ENCODE peak calls at places on chromosomes 16 and 17, in five cellular contexts. P, S, Q, L and T are unnamed samples.

GRCh38 chr16:1890701-1891035 is 18.7 kb upstream of the MEIOB start:
- DNase-seq in Q (no peak), P (no peak), L (peak; percentile 30), S (no peak), T (no peak)

GRCh38 chr17:63405741-63406261 is 40.3 kb downstream of the CYB561 start:
- DNase-seq in Q (peak; percentile 67), P (peak; percentile 54), L (peak; percentile 54), S (no peak), T (peak; percentile 62)

GRCh38 chr16:2095918-2096582 is 39.6 kb downstream of the PKD1 start:
- DNase-seq in P (no peak), Q (no peak), S (no peak), L (peak; percentile 24), T (no peak)

GRCh38 chr16:77359065-77359502 is 75.8 kb downstream of the ADAMTS18 start:
- DNase-seq in S (no peak), Q (peak; percentile 96), P (no peak), L (no peak), T (no peak)

GRCh38 chr17:2054740-2055493 is at the start of gene HIC1:
- DNase-seq in L (peak; percentile 93), P (peak; percentile 67), S (no peak), Q (peak; percentile 24), T (no peak)

GRCh38 chr17:37816951-37817350 is 72.1 kb upstream of the HNF1B start:
- DNase-seq in S (no peak), P (no peak), Q (no peak), L (no peak), T (no peak)

GRCh38 chr16:87363771-87364476 is 19.7 kb downstream of the FBXO31 start:
- DNase-seq in P (peak; percentile 63), L (peak; percentile 83), S (no peak), Q (no peak), T (no peak)

GRCh38 chr17:1484060-1484535 is 8.4 kb downstream of the MYO1C start:
- DNase-seq in S (no peak), Q (no peak), L (no peak), P (no peak), T (no peak)

GRCh38 chr17:28545787-28546415 is 6.5 kb downstream of the UNC119 start:
- DNase-seq in P (no peak), L (no peak), S (no peak), Q (no peak), T (no peak)

GRCh38 chr16:57534881-57535658 is 1.3 kb downstream of the CCDC102A start:
- DNase-seq in S (no peak), P (no peak), Q (no peak), L (peak; percentile 41), T (no peak)

GRCh38 chr16:57537194-57537505 is 779 bp upstream of the CCDC102A start:
- DNase-seq in Q (no peak), P (peak; percentile 3), L (no peak), S (no peak), T (no peak)

GRCh38 chr16:57537596-57538234 is 1.3 kb upstream of the CCDC102A start:
- DNase-seq in P (no peak), Q (no peak), S (no peak), L (no peak), T (no peak)

GRCh38 chr16:57535680-57536305 is 578 bp downstream of the CCDC102A start:
- DNase-seq in P (peak; percentile 99), Q (peak; percentile 77), S (no peak), L (peak; percentile 99), T (peak; percentile 79)

DNA sequence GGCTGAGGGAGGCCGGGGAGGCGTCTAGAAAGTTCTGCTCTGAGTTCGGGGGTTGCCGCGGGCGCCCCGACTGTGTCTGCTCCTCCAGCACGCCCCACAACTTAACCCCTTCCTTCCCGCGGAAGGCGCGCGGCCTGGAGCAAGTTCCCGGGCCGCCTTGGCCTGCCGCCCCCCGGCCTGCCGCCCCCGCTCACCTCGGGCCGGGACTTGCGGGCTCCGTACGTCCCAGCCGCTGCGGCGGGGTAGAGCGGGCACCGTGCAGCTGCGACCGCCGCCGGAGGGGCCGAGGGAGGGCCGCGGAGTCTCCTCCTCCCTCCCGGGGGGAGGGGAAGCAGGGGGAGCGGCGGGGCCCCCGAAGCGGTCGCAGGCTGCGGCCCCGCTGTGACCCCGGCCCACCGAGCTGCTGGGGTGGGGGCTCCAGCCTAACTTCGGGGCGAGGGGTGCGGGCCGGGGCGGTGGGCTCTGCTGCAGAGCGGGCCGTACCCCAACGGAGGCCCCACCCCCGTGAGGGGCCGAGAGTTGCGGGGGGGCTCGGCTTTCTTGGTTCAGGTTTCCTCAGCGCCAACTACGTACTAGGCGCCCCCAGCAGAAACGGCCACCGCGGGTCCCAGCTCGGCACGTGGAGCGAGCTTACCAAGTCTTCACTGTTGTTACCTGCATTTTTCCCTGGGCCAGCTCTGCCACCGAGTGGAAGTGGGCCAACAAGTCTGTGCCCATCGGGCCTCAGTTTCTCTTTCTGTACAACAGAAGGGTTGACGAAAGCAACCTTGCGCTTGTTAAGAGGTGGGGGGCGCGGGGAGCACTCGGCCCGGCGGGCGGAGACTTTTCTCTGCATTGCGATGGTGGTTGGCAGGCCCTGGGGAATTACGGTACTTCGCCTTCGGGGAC is at the start of gene CCDC102A:
- DNase-seq in S (no peak), P (peak; percentile 70), L (peak; percentile 86), Q (no peak), T (no peak)
- TF ChIP-seq YY1 in S (no peak), P (no peak), L (no peak), Q (no peak), T (no peak)

GRCh38 chr16:49473773-49474172 is 100.2 kb downstream of the C16orf78 start:
- DNase-seq in P (no peak), L (no peak), Q (no peak), S (no peak), T (no peak)
- TF ChIP-seq REST in P (no peak), L (no peak), Q (no peak), S (no peak), T (no peak)

DNA sequence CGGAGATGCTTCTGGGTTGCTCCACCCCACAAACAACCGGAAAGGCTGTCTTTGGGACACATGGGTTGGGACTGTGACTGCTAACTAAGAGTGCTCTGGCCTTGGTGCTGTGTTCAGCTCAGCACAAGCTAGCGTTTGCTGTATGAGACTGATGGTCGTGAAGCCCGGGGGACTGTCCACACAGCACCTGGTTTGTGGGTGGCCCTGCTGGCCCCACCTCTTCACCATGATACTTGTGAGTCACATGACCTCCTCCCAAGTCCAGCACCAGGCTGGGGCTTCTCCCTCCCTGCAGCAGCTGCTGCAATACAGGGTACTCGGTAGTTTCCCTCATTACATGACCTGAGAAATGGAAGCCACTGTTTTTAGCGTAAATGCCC is 70.6 kb upstream of the GSE1 start:
- DNase-seq in L (no peak), S (no peak), P (peak; percentile 72), Q (no peak), T (no peak)
- TF ChIP-seq YY1 in L (no peak), S (no peak), P (no peak), Q (no peak), T (no peak)

GRCh38 chr17:3763777-3764170 is 37.2 kb downstream of the ITGAE start:
- DNase-seq in Q (no peak), P (no peak), S (no peak), L (no peak), T (no peak)

GRCh38 chr17:3768786-3769185 is 32.2 kb downstream of the ITGAE start:
- DNase-seq in S (no peak), P (no peak), Q (no peak), L (no peak), T (no peak)

GRCh38 chr17:3768341-3768740 is 32.6 kb downstream of the ITGAE start:
- DNase-seq in P (no peak), L (no peak), Q (no peak), S (no peak), T (no peak)

GRCh38 chr17:3766783-3767182 is 34.2 kb downstream of the ITGAE start:
- DNase-seq in Q (no peak), P (no peak), L (no peak), S (no peak), T (no peak)

DNA sequence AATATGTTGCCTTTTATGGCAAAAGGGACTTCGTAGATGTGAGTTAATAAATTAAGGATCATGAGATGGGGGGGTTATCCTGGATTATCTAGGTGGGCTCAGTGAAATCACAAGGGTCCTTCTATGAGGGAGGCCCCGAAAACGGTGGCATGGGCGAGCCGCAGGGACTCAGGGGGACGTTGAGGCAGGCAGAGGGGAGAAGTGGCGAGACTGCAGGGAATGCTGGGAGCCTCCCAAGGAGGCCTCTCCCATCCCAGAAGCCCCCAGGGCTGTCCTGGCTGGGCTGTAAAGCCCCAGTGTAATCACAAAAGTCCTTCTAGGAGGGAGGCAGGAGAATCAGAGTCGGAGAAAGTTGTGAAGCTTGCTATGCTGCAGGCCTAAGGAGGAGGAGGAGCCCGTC is 35.0 kb downstream of the ITGAE start:
- DNase-seq in P (no peak), S (no peak), Q (no peak), L (no peak), T (no peak)
- TF ChIP-seq REST in P (no peak), S (no peak), Q (no peak), L (no peak), T (no peak)

GRCh38 chr16:74025-74424 is 1.6 kb upstream of the RHBDF1 start:
- DNase-seq in S (no peak), L (no peak), Q (no peak), P (no peak), T (no peak)

GRCh38 chr16:71210-71539 is 1.3 kb downstream of the RHBDF1 start:
- DNase-seq in L (no peak), S (no peak), Q (no peak), P (no peak), T (no peak)

GRCh38 chr16:72561-73537 is at the start of gene RHBDF1:
- DNase-seq in Q (no peak), S (no peak), L (peak; percentile 79), P (peak; percentile 85), T (no peak)

GRCh38 chr16:69181-69580 is 3.2 kb downstream of the RHBDF1 start:
- DNase-seq in L (no peak), Q (no peak), P (no peak), S (no peak), T (no peak)

GRCh38 chr16:71540-72341 is 690 bp downstream of the RHBDF1 start:
- DNase-seq in S (no peak), P (peak; percentile 51), Q (peak; percentile 41), L (peak; percentile 76), T (peak; percentile 42)
- TF ChIP-seq YY1 in S (no peak), P (peak; percentile 4), Q (no peak), L (no peak), T (no peak)